ENCODE peak calls at places on chromosomes 12 and 14, in five cellular contexts. D is ELR, O is substantia nigra, H is hypothalamus, L is T follicular helper cell. K is an unnamed sample.

GRCh38 chr12:123479442-123480180 is 21.7 kb downstream of the SNRNP35 start:
- DNase-seq in L (no peak), O (peak), H (peak), D (no peak), K (peak)

GRCh38 chr12:4584281-4584680 is 22.3 kb downstream of the DYRK4 start:
- DNase-seq in H (no peak), D (no peak), O (no peak), L (no peak), K (no peak)

GRCh38 chr12:132429122-132429931 is 60.6 kb upstream of the FBRSL1 start:
- DNase-seq in L (no peak), H (no peak), D (no peak), O (no peak), K (no peak)

GRCh38 chr14:103186894-103187586 is 63.8 kb downstream of the TNFAIP2 start:
- DNase-seq in H (no peak), O (no peak), L (no peak), D (no peak), K (no peak)

GRCh38 chr12:50537538-50537919 is 32.7 kb downstream of the DIP2B start:
- DNase-seq in O (no peak), L (no peak), D (peak), H (no peak), K (no peak)

GRCh38 chr14:85214471-85214870 is 315.5 kb upstream of the FLRT2 start:
- DNase-seq in H (no peak), O (no peak), D (peak), L (no peak), K (no peak)

GRCh38 chr12:104132351-104132956 is 5.6 kb downstream of the NFYB start:
- DNase-seq in O (no peak), L (no peak), H (no peak), D (no peak), K (no peak)

GRCh38 chr12:119115296-119115905 is 63.3 kb upstream of the HSPB8 start:
- DNase-seq in H (no peak), L (no peak), D (peak), O (peak), K (no peak)

GRCh38 chr12:66149702-66150398 is 19.3 kb upstream of the LLPH start:
- DNase-seq in D (peak), O (no peak), L (no peak), H (no peak), K (no peak)

GRCh38 chr14:79783061-79783460 is 428.2 kb downstream of the DIO2 start:
- DNase-seq in D (no peak), L (no peak), O (no peak), H (no peak), K (no peak)

GRCh38 chr12:79935624-79936040 is 735 bp upstream of the PPP1R12A start:
- DNase-seq in O (no peak), H (no peak), L (no peak), D (peak), K (no peak)

GRCh38 chr14:49306152-49306751 is 279.9 kb downstream of the RPS29 start:
- DNase-seq in H (no peak), L (no peak), D (peak), O (no peak), K (no peak)

GRCh38 chr14:61381589-61381988 is 60.2 kb downstream of the PRKCH start:
- DNase-seq in H (no peak), D (no peak), L (no peak), O (no peak), K (no peak)

GRCh38 chr14:24806061-24806678 is 172.2 kb upstream of the GZMB start:
- DNase-seq in H (peak), L (no peak), D (peak), O (peak), K (peak)

GRCh38 chr14:94062344-94062904 is 18.6 kb downstream of the DDX24 start:
- DNase-seq in L (no peak), H (no peak), D (peak), O (no peak), K (no peak)

GRCh38 chr14:85934123-85934885 is 404.4 kb downstream of the FLRT2 start:
- DNase-seq in D (peak), H (no peak), O (peak), L (peak), K (no peak)

GRCh38 chr14:91364524-91365270 is 52.9 kb downstream of the CCDC88C start:
- DNase-seq in L (no peak), H (no peak), D (no peak), O (no peak), K (no peak)

GRCh38 chr12:113271853-113272561 is 50.7 kb downstream of the TPCN1 start:
- DNase-seq in O (peak), H (peak), D (peak), L (no peak), K (peak)

GRCh38 chr12:94235894-94236293 is 87.5 kb downstream of the PLXNC1 start:
- DNase-seq in D (no peak), O (no peak), L (no peak), H (no peak), K (no peak)

GRCh38 chr12:53223391-53224267 is 8.4 kb downstream of the RARG start:
- DNase-seq in O (no peak), L (no peak), H (no peak), D (peak), K (no peak)

GRCh38 chr14:66403183-66403582 is 83.0 kb upstream of the CCDC196 start:
- DNase-seq in D (peak), H (no peak), O (no peak), L (no peak), K (no peak)

GRCh38 chr14:73810478-73811163 is 41.0 kb upstream of the PTGR2 start:
- DNase-seq in D (no peak), O (no peak), L (no peak), H (no peak), K (no peak)

GRCh38 chr14:69268763-69269162 is 8.8 kb downstream of the GALNT16 start:
- DNase-seq in O (no peak), H (no peak), D (peak), L (no peak), K (no peak)

GRCh38 chr12:6829532-6830220 is 1.5 kb downstream of the P3H3 start:
- DNase-seq in O (no peak), L (no peak), D (peak), H (no peak), K (no peak)

GRCh38 chr14:104536942-104537612 is 42.5 kb upstream of the C14orf180 start:
- DNase-seq in L (no peak), H (no peak), O (no peak), D (peak), K (no peak)

GRCh38 chr14:39339003-39339402 is 93.2 kb downstream of the FBXO33 start:
- DNase-seq in L (no peak), H (no peak), O (no peak), D (no peak), K (no peak)

GRCh38 chr14:52380294-52380693 is 66.2 kb downstream of the PTGER2 start:
- DNase-seq in O (no peak), D (peak), H (no peak), L (no peak), K (no peak)